ENCODE peak calls at places on chromosomes 3 and 15, in five cellular contexts. N is IMR-90, X is mesenchymal stem cell, J is H1, A is mesendoderm. P is an unnamed sample.

GRCh38 chr15:101489633-101490407 is at the start of gene PCSK6:
- DNase-seq in N (no peak), X (no peak), J (peak; percentile 68), A (no peak), P (peak; percentile 24)

GRCh38 chr3:123602325-123602724 is 17.5 kb upstream of the HACD2 start:
- DNase-seq in N (peak; percentile 94), X (peak; percentile 74), J (no peak), A (no peak), P (no peak)

GRCh38 chr15:25810631-25811077 is 52.5 kb downstream of the ATP10A start:
- DNase-seq in N (no peak), X (no peak), J (no peak), A (peak; percentile 79), P (peak; percentile 36)

GRCh38 chr3:19399836-19400235 is 251.5 kb downstream of the KCNH8 start:
- DNase-seq in N (no peak), X (no peak), J (no peak), A (no peak), P (no peak)

GRCh38 chr3:154274345-154274744 is 49.9 kb downstream of the DHX36 start:
- DNase-seq in N (no peak), X (no peak), J (no peak), A (no peak), P (no peak)

GRCh38 chr3:123089611-123090301 is 22.9 kb downstream of the PDIA5 start:
- DNase-seq in N (no peak), X (no peak), J (no peak), A (no peak), P (no peak)

GRCh38 chr3:138114988-138115971 is at the start of gene DZIP1L:
- DNase-seq in N (peak; percentile 70), X (peak; percentile 89), J (peak; percentile 84), A (peak; percentile 91), P (peak; percentile 76)

GRCh38 chr3:194318511-194319161 is 32.5 kb downstream of the CPN2 start:
- DNase-seq in N (no peak), X (no peak), J (no peak), A (no peak), P (no peak)

GRCh38 chr15:66895794-66896453 is 169.5 kb upstream of the SMAD3 start:
- DNase-seq in N (no peak), X (no peak), J (no peak), A (no peak), P (no peak)

GRCh38 chr3:115239717-115240116 is 92.6 kb upstream of the ZBTB20 start:
- DNase-seq in N (peak; percentile 100), X (peak; percentile 94), J (no peak), A (no peak), P (no peak)

GRCh38 chr3:19898725-19899124 is 35.3 kb downstream of the EFHB start:
- DNase-seq in N (peak; percentile 8), X (no peak), J (no peak), A (no peak), P (no peak)

GRCh38 chr3:96983731-96984130 is 169.3 kb downstream of the EPHA6 start:
- DNase-seq in N (no peak), X (no peak), J (no peak), A (no peak), P (no peak)

GRCh38 chr3:42734263-42734860 is 31.8 kb upstream of the HHATL start:
- DNase-seq in N (no peak), X (no peak), J (peak; percentile 43), A (no peak), P (no peak)

GRCh38 chr3:105832618-105833017 is 36.2 kb downstream of the CBLB start:
- DNase-seq in N (no peak), X (no peak), J (no peak), A (no peak), P (no peak)

GRCh38 chr3:15521573-15521965 is at the start of gene COLQ:
- DNase-seq in N (no peak), X (peak; percentile 20), J (no peak), A (peak; percentile 39), P (no peak)
- H3K4me3 ChIP-seq in N (no peak within 1 kb of the TSS), X (no peak within 1 kb of the TSS), J (no peak within 1 kb of the TSS), A (no peak within 1 kb of the TSS), P (no peak within 1 kb of the TSS)

GRCh38 chr15:39102431-39102830 is 478.4 kb upstream of the THBS1 start:
- DNase-seq in N (no peak), X (no peak), J (no peak), A (peak; percentile 60), P (no peak)
- H2BK120ac ChIP-seq in N (peak overlapping the region; percentile 30), X (no peak overlapping the region), J (no peak overlapping the region), A (no peak overlapping the region), P (no peak overlapping the region)

GRCh38 chr3:14146381-14147062 is 21.7 kb downstream of the TMEM43 start:
- DNase-seq in N (no peak), X (no peak), J (no peak), A (peak; percentile 37), P (no peak)

GRCh38 chr3:14144423-14145075 is 19.7 kb downstream of the TMEM43 start:
- DNase-seq in N (peak; percentile 99), X (peak; percentile 100), J (no peak), A (peak; percentile 99), P (peak; percentile 51)

GRCh38 chr3:14147063-14147435 is 22.2 kb downstream of the TMEM43 start:
- DNase-seq in N (no peak), X (no peak), J (no peak), A (no peak), P (no peak)

GRCh38 chr3:14145236-14145635 is 20.4 kb downstream of the TMEM43 start:
- DNase-seq in N (peak; percentile 60), X (peak; percentile 59), J (no peak), A (peak; percentile 48), P (no peak)

GRCh38 chr3:14145670-14146380 is 21.0 kb downstream of the TMEM43 start:
- DNase-seq in N (no peak), X (no peak), J (no peak), A (no peak), P (no peak)
- H3K4me1 ChIP-seq in N (peaks cover 27% of the 10 kb centered on the region), X (peaks cover 31% of the 10 kb centered on the region), J (peaks cover 14% of the 10 kb centered on the region), A (peaks cover 4% of the 10 kb centered on the region), P (peaks cover 7% of the 10 kb centered on the region)

DNA sequence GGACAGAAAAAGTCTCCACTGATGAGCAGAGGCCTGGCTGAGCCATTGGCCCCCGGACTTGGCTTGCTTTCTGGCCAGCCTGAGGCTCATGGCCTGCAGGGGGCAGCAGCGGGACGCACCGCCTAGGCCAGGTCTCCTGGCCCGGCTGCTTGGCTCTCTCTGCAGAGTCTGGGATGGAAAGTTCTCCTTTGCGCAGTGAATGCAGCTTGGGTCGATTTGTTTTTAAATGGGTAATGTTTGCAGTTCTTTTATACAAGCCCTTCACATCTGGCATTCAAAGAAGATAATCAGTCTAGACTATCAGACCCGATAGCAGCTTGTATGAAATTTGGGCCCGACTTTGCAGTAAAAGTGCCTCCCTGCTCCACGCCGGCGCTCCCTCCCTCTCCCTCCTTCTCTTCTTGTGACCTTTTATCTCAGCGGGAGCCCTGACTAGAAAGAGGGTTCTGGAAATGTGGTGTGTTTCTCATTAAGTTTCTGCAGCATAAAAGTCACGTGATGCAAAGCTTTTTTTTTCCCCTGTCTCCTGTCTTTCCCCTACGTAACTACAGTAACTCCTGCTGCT is 59.9 kb downstream of the ZNF621 start:
- DNase-seq in N (peak; percentile 65), X (peak; percentile 74), J (peak; percentile 97), A (peak; percentile 88), P (peak; percentile 74)
- H3K4me3 ChIP-seq in N (no peak overlapping the region), X (peak overlapping the region; percentile 63), J (peak overlapping the region; percentile 14), A (no peak overlapping the region), P (no peak overlapping the region)

GRCh38 chr3:128415773-128416577 is 50.7 kb downstream of the DNAJB8 start:
- DNase-seq in N (no peak), X (no peak), J (no peak), A (no peak), P (no peak)
- H2BK120ac ChIP-seq in N (no peak overlapping the region), X (no peak overlapping the region), J (no peak overlapping the region), A (no peak overlapping the region), P (peak overlapping the region; percentile 63)